ENCODE peak calls at places on chromosome 10, in five cellular contexts. Q is aorta, T is WTC11, W is progenitor cell of endocrine pancreas, K is nucleus accumbens. D is an unnamed sample.

GRCh38 chr10:97549587-97550322 is 22.8 kb upstream of the ANKRD2 start:
- DNase-seq in Q (peak; percentile 59), T (peak; percentile 33), W (no peak), K (peak; percentile 65), D (peak; percentile 42)

GRCh38 chr10:106401161-106401560 is 763.3 kb downstream of the SORCS1 start:
- DNase-seq in Q (no peak), T (no peak), W (no peak), K (no peak), D (no peak)

GRCh38 chr10:60286436-60287023 is 103.1 kb downstream of the ANK3 start:
- DNase-seq in Q (no peak), T (no peak), W (no peak), K (no peak), D (no peak)

GRCh38 chr10:122287584-122287983 is 16.5 kb downstream of the BTBD16 start:
- DNase-seq in Q (no peak), T (no peak), W (no peak), K (no peak), D (no peak)

GRCh38 chr10:35545878-35546631 is 59.1 kb upstream of the GJD4 start:
- DNase-seq in Q (no peak), T (no peak), W (no peak), K (no peak), D (no peak)

GRCh38 chr10:122186822-122187810 is 84.0 kb upstream of the BTBD16 start:
- DNase-seq in Q (no peak), T (no peak), W (no peak), K (no peak), D (no peak)

GRCh38 chr10:104246981-104247380 is 7.7 kb upstream of the GSTO1 start:
- DNase-seq in Q (no peak), T (no peak), W (no peak), K (no peak), D (no peak)

GRCh38 chr10:133458021-133458709 is 4.4 kb downstream of the SCART1 start:
- DNase-seq in Q (no peak), T (no peak), W (no peak), K (no peak), D (no peak)

GRCh38 chr10:114043532-114044250 is at the start of gene ADRB1:
- DNase-seq in Q (peak; percentile 83), T (peak; percentile 80), W (peak; percentile 50), K (peak; percentile 79), D (peak; percentile 71)

GRCh38 chr10:31958849-31959248 is 30.2 kb upstream of the ARHGAP12 start:
- DNase-seq in Q (no peak), T (no peak), W (no peak), K (no peak), D (no peak)

GRCh38 chr10:132910901-132911711 is 31.3 kb downstream of the CFAP46 start:
- DNase-seq in Q (peak; percentile 68), T (no peak), W (no peak), K (no peak), D (no peak)

GRCh38 chr10:14086596-14086995 is 244.1 kb downstream of the FRMD4A start:
- DNase-seq in Q (no peak), T (no peak), W (no peak), K (no peak), D (no peak)

GRCh38 chr10:3538291-3538849 is 246.6 kb downstream of the KLF6 start:
- DNase-seq in Q (no peak), T (no peak), W (no peak), K (no peak), D (no peak)

GRCh38 chr10:26627320-26627719 is 70.2 kb upstream of the PDSS1 start:
- DNase-seq in Q (no peak), T (peak; percentile 29), W (no peak), K (no peak), D (no peak)

GRCh38 chr10:90751107-90751997 is 106.5 kb downstream of the HTR7 start:
- DNase-seq in Q (no peak), T (peak; percentile 76), W (peak; percentile 35), K (no peak), D (no peak)

GRCh38 chr10:76881477-76882220 is 756.0 kb downstream of the KCNMA1 start:
- DNase-seq in Q (no peak), T (no peak), W (no peak), K (no peak), D (no peak)

GRCh38 chr10:4069491-4069890 is 284.5 kb upstream of the KLF6 start:
- DNase-seq in Q (no peak), T (no peak), W (no peak), K (no peak), D (no peak)

GRCh38 chr10:29634105-29634504 is 666 bp downstream of the SVIL start:
- DNase-seq in Q (no peak), T (no peak), W (no peak), K (no peak), D (no peak)

GRCh38 chr10:76991571-76991970 is 646.0 kb downstream of the KCNMA1 start:
- DNase-seq in Q (no peak), T (no peak), W (no peak), K (no peak), D (no peak)

GRCh38 chr10:4399571-4399970 is 426.4 kb upstream of the AKR1E2 start:
- DNase-seq in Q (no peak), T (no peak), W (no peak), K (no peak), D (no peak)

GRCh38 chr10:121572857-121573540 is 25.2 kb downstream of the FGFR2 start:
- DNase-seq in Q (no peak), T (no peak), W (no peak), K (no peak), D (peak; percentile 16)

GRCh38 chr10:79487296-79488194 is 24.8 kb upstream of the EIF5AL1 start:
- DNase-seq in Q (peak; percentile 81), T (peak; percentile 86), W (peak; percentile 61), K (peak; percentile 23), D (peak; percentile 9)

GRCh38 chr10:27884185-27884630 is 114.7 kb downstream of the ODAD2 start:
- DNase-seq in Q (no peak), T (no peak), W (no peak), K (no peak), D (no peak)

GRCh38 chr10:78830062-78830974 is 238.4 kb upstream of the ZMIZ1 start:
- DNase-seq in Q (no peak), T (no peak), W (no peak), K (no peak), D (no peak)

GRCh38 chr10:107727762-107728317 is 563.3 kb upstream of the SORCS1 start:
- DNase-seq in Q (no peak), T (no peak), W (no peak), K (no peak), D (no peak)

GRCh38 chr10:131848296-131848695 is 52.5 kb upstream of the PPP2R2D start:
- DNase-seq in Q (peak; percentile 49), T (no peak), W (peak; percentile 7), K (no peak), D (no peak)

GRCh38 chr10:11114251-11114650 is 96.6 kb downstream of the CELF2 start:
- DNase-seq in Q (no peak), T (no peak), W (no peak), K (no peak), D (no peak)

GRCh38 chr10:44988957-44989620 is 10.5 kb upstream of the DEPP1 start:
- DNase-seq in Q (no peak), T (no peak), W (no peak), K (no peak), D (no peak)

GRCh38 chr10:83935337-83935736 is 204.0 kb upstream of the GHITM start:
- DNase-seq in Q (no peak), T (no peak), W (no peak), K (no peak), D (no peak)

GRCh38 chr10:520402-520787 is 169.1 kb downstream of the DIP2C start:
- DNase-seq in Q (no peak), T (no peak), W (no peak), K (no peak), D (peak; percentile 42)

GRCh38 chr10:6607778-6608177 is 27.7 kb upstream of the PRKCQ start:
- DNase-seq in Q (no peak), T (no peak), W (no peak), K (peak; percentile 66), D (no peak)

GRCh38 chr10:109126016-109126415 is 797.3 kb downstream of the XPNPEP1 start:
- DNase-seq in Q (no peak), T (no peak), W (no peak), K (no peak), D (no peak)

GRCh38 chr10:117653170-117653515 is 110.6 kb downstream of the EMX2 start:
- DNase-seq in Q (no peak), T (no peak), W (no peak), K (no peak), D (no peak)

GRCh38 chr10:88913803-88914202 is 33.8 kb downstream of the STAMBPL1 start:
- DNase-seq in Q (no peak), T (no peak), W (no peak), K (no peak), D (no peak)

GRCh38 chr10:103465411-103466179 is 6.9 kb upstream of the CALHM1 start:
- DNase-seq in Q (no peak), T (no peak), W (no peak), K (no peak), D (no peak)

GRCh38 chr10:68231916-68232315 is at the start of gene ATOH7:
- DNase-seq in Q (no peak), T (peak; percentile 33), W (no peak), K (peak; percentile 2), D (peak; percentile 19)